ENCODE peak calls at places on chromosomes 13 and 19, in seven cellular contexts. One of them, this sample, is unnamed. For H3K27me3 and H3K36me3, the result is how much of the 10 kb centered on the place peaks cover.

GRCh38 chr13:20254076-20254475 is 22.0 kb upstream of the GJB6 start:
- DNase-seq in HepG2: no peak
- DNase-seq in HCT116: no peak
- DNase-seq in H1: no peak
- DNase-seq in GM12878: no peak
- DNase-seq in K562: no peak
- DNase-seq in SK-N-SH: no peak
- DNase-seq in this sample: no peak

GRCh38 chr13:67086260-67086659 is 143.9 kb downstream of the PCDH9 start:
- DNase-seq in HepG2: no peak
- DNase-seq in HCT116: no peak
- DNase-seq in H1: no peak
- DNase-seq in GM12878: no peak
- DNase-seq in K562: no peak
- DNase-seq in SK-N-SH: no peak
- DNase-seq in this sample: no peak

GRCh38 chr19:51965583-51965982 is 21.1 kb downstream of the ZNF350 start:
- DNase-seq in HepG2: no peak
- DNase-seq in HCT116: no peak
- DNase-seq in H1: no peak
- DNase-seq in GM12878: no peak
- DNase-seq in K562: no peak
- DNase-seq in SK-N-SH: no peak
- DNase-seq in this sample: no peak

GRCh38 chr13:74732736-74733135 is 598.5 kb upstream of the KLF12 start:
- DNase-seq in HepG2: no peak
- DNase-seq in HCT116: no peak
- DNase-seq in H1: no peak
- DNase-seq in GM12878: no peak
- DNase-seq in K562: no peak
- DNase-seq in SK-N-SH: no peak
- DNase-seq in this sample: no peak

GRCh38 chr19:5436101-5436947 is 18.9 kb upstream of the ZNRF4 start:
- DNase-seq in HepG2: no peak
- DNase-seq in HCT116: no peak
- DNase-seq in H1: peak
- DNase-seq in GM12878: no peak
- DNase-seq in K562: peak
- DNase-seq in SK-N-SH: peak
- DNase-seq in this sample: peak

GRCh38 chr19:39406656-39407393 is at the start of gene ZFP36:
- DNase-seq in HepG2: peak
- DNase-seq in HCT116: peak
- DNase-seq in H1: peak
- DNase-seq in GM12878: no peak
- DNase-seq in K562: peak
- DNase-seq in SK-N-SH: peak
- DNase-seq in this sample: no peak

GRCh38 chr19:9945319-9945966 is 9.1 kb upstream of the OLFM2 start:
- DNase-seq in HepG2: peak
- DNase-seq in HCT116: no peak
- DNase-seq in H1: no peak
- DNase-seq in GM12878: no peak
- DNase-seq in K562: peak
- DNase-seq in SK-N-SH: peak
- DNase-seq in this sample: peak

GRCh38 chr13:76622336-76623045 is 263.7 kb downstream of the KCTD12 start:
- DNase-seq in HepG2: no peak
- DNase-seq in HCT116: no peak
- DNase-seq in H1: no peak
- DNase-seq in GM12878: no peak
- DNase-seq in K562: no peak
- DNase-seq in SK-N-SH: peak
- DNase-seq in this sample: no peak

GRCh38 chr19:28710278-28710677 is 502.7 kb downstream of the UQCRFS1 start:
- DNase-seq in HepG2: peak
- DNase-seq in HCT116: peak
- DNase-seq in H1: no peak
- DNase-seq in GM12878: peak
- DNase-seq in K562: peak
- DNase-seq in SK-N-SH: peak
- DNase-seq in this sample: peak

GRCh38 chr19:35773020-35773809 is 2.1 kb upstream of the ARHGAP33 start:
- DNase-seq in HepG2: no peak
- DNase-seq in HCT116: no peak
- DNase-seq in H1: no peak
- DNase-seq in GM12878: no peak
- DNase-seq in K562: no peak
- DNase-seq in SK-N-SH: no peak
- DNase-seq in this sample: no peak

GRCh38 chr13:111216166-111216960 is 101.3 kb downstream of the ARHGEF7 start:
- DNase-seq in HepG2: peak
- DNase-seq in HCT116: no peak
- DNase-seq in H1: peak
- DNase-seq in GM12878: no peak
- DNase-seq in K562: peak
- DNase-seq in SK-N-SH: peak
- DNase-seq in this sample: no peak

GRCh38 chr13:34347784-34348573 is 530.0 kb downstream of the RFC3 start:
- DNase-seq in HepG2: peak
- DNase-seq in HCT116: no peak
- DNase-seq in H1: no peak
- DNase-seq in GM12878: no peak
- DNase-seq in K562: no peak
- DNase-seq in SK-N-SH: no peak
- DNase-seq in this sample: no peak

GRCh38 chr19:44648536-44649370 is 5.0 kb downstream of the PVR start:
- DNase-seq in HepG2: no peak
- DNase-seq in HCT116: no peak
- DNase-seq in H1: no peak
- DNase-seq in GM12878: no peak
- DNase-seq in K562: no peak
- DNase-seq in SK-N-SH: no peak
- DNase-seq in this sample: no peak

GRCh38 chr19:57903298-57904174 is 12.9 kb downstream of the ZNF417 start:
- DNase-seq in HepG2: peak
- DNase-seq in HCT116: peak
- DNase-seq in H1: no peak
- DNase-seq in GM12878: no peak
- DNase-seq in K562: peak
- DNase-seq in SK-N-SH: peak
- DNase-seq in this sample: no peak

GRCh38 chr13:49444517-49445395 is 682 bp downstream of the SETDB2 start:
- DNase-seq in HepG2: peak
- DNase-seq in HCT116: no peak
- DNase-seq in H1: no peak
- DNase-seq in GM12878: peak
- DNase-seq in K562: peak
- DNase-seq in SK-N-SH: peak
- DNase-seq in this sample: no peak

DNA sequence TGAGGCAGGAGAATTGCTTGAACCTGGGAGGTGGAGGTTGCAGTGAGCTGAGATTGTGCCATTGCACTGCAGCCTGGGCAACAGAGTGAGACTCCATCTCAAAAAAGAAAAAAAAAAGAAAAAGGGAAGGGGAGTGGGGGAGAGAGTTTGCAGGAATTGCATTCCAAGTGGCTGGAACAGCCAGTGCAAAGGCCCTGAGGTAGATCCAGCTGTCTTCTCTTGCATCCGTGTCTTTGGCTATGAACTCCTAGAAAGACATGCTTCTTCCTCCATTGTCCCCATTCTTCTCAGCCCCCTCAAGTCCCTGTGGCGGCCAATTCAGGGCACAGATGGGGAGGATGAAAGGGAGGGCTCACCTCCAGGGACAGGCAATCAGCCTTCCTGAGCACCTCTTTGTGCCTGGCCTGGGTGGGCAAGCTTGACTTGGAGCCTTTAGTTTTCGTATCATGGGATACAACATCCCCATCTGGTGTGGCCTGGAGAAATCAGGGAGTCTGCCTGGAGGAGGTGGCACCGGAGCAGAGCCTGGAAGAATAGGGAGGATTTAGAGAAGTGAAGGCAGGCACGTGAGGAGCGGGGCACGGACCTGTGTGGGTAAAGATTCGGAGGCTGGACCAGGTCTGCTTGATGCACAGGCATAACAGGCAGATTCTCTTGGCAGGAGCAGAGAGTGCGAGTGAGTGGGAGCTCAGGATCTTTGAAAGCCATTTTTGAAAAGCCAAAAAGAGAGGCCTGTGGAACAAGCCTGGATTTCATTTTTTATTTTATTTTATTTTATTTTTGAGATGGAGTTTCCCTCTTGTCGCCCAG is 5.0 kb downstream of the ANKRD24 start:
- DNase-seq in HepG2: no peak
- DNase-seq in HCT116: no peak
- DNase-seq in H1: no peak
- DNase-seq in GM12878: no peak
- DNase-seq in K562: no peak
- DNase-seq in SK-N-SH: no peak
- DNase-seq in this sample: no peak
- H3K27me3 ChIP-seq in HepG2: under half
- H3K27me3 ChIP-seq in HCT116: under half
- H3K27me3 ChIP-seq in H1: under half
- H3K27me3 ChIP-seq in GM12878: under half
- H3K27me3 ChIP-seq in K562: under half
- H3K27me3 ChIP-seq in SK-N-SH: under half
- H3K27me3 ChIP-seq in this sample: under half

GRCh38 chr19:19416280-19416679 is 10.8 kb downstream of the GATAD2A start:
- DNase-seq in HepG2: no peak
- DNase-seq in HCT116: no peak
- DNase-seq in H1: no peak
- DNase-seq in GM12878: no peak
- DNase-seq in K562: no peak
- DNase-seq in SK-N-SH: no peak
- DNase-seq in this sample: no peak
- H3K36me3 ChIP-seq in HepG2: under half
- H3K36me3 ChIP-seq in HCT116: under half
- H3K36me3 ChIP-seq in H1: under half
- H3K36me3 ChIP-seq in GM12878: under half
- H3K36me3 ChIP-seq in K562: under half
- H3K36me3 ChIP-seq in SK-N-SH: under half
- H3K36me3 ChIP-seq in this sample: under half

GRCh38 chr13:31374682-31375081 is 174.9 kb downstream of the B3GLCT start:
- DNase-seq in HepG2: no peak
- DNase-seq in HCT116: no peak
- DNase-seq in H1: no peak
- DNase-seq in GM12878: no peak
- DNase-seq in K562: peak
- DNase-seq in SK-N-SH: no peak
- DNase-seq in this sample: no peak
- TF ChIP-seq YY1 in HepG2: no peak
- TF ChIP-seq YY1 in HCT116: no peak
- TF ChIP-seq YY1 in H1: no peak
- TF ChIP-seq YY1 in GM12878: no peak
- TF ChIP-seq YY1 in K562: no peak
- TF ChIP-seq YY1 in SK-N-SH: no peak
- TF ChIP-seq YY1 in this sample: no peak

GRCh38 chr13:21911916-21912315 is 241.0 kb downstream of the FGF9 start:
- DNase-seq in HepG2: no peak
- DNase-seq in HCT116: no peak
- DNase-seq in H1: no peak
- DNase-seq in GM12878: no peak
- DNase-seq in K562: no peak
- DNase-seq in SK-N-SH: no peak
- DNase-seq in this sample: no peak
- H3K27me3 ChIP-seq in HepG2: under half
- H3K27me3 ChIP-seq in HCT116: under half
- H3K27me3 ChIP-seq in H1: under half
- H3K27me3 ChIP-seq in GM12878: under half
- H3K27me3 ChIP-seq in K562: under half
- H3K27me3 ChIP-seq in SK-N-SH: under half
- H3K27me3 ChIP-seq in this sample: under half